ENCODE peak calls at places on chromosomes 4 and X, in ten cellular contexts. D, L, C, M, X, O, T, Z, S and B are unnamed samples.

GRCh38 chr4:81196126-81196650 is 18.8 kb downstream of the PRKG2 start:
- DNase-seq in T (no peak), M (no peak), S (no peak), Z (no peak), O (no peak), L (no peak), X (no peak), C (peak; percentile 72), D (no peak), B (no peak)

GRCh38 chr4:155879767-155880166 is 13.7 kb upstream of the ASIC5 start:
- DNase-seq in S (no peak), O (no peak), Z (no peak), T (no peak), M (no peak), X (no peak), D (no peak), L (no peak), C (no peak), B (no peak)

GRCh38 chrX:6810796-6811195 is 275.9 kb upstream of the VCX3A start:
- DNase-seq in M (no peak), X (peak; percentile 8), S (no peak), T (no peak), D (no peak), Z (no peak), L (no peak), C (no peak), O (no peak), B (no peak)

GRCh38 chr4:122701965-122702364 is 30.5 kb upstream of the BBS12 start:
- DNase-seq in M (no peak), L (no peak), T (no peak), D (no peak), X (no peak), Z (no peak), O (no peak), S (no peak), C (no peak), B (no peak)

GRCh38 chr4:35725131-35725530 is 519.2 kb downstream of the ARAP2 start:
- DNase-seq in S (no peak), L (no peak), C (peak; percentile 24), X (no peak), D (no peak), O (no peak), Z (peak; percentile 13), T (no peak), M (peak; percentile 31), B (no peak)

GRCh38 chrX:34493086-34493485 is 164.0 kb downstream of the TMEM47 start:
- DNase-seq in S (no peak), X (no peak), T (no peak), D (no peak), Z (no peak), C (no peak), L (no peak), O (no peak), M (no peak), B (no peak)

GRCh38 chr4:122259849-122260248 is 107.7 kb downstream of the BLTP1 start:
- DNase-seq in X (no peak), Z (no peak), L (no peak), C (peak; percentile 45), O (no peak), T (no peak), M (no peak), D (no peak), S (no peak), B (no peak)

GRCh38 chr4:150302553-150302952 is 224.3 kb downstream of the DCLK2 start:
- DNase-seq in X (peak; percentile 96), S (no peak), L (no peak), D (peak; percentile 37), T (no peak), M (no peak), Z (no peak), O (no peak), C (peak; percentile 85), B (peak; percentile 91)

GRCh38 chr4:181008164-181008563 is 1235.0 kb upstream of the TENM3 start:
- DNase-seq in X (peak; percentile 65), M (no peak), T (no peak), C (no peak), D (no peak), O (no peak), L (no peak), Z (no peak), S (no peak), B (no peak)

GRCh38 chrX:18973527-18974192 is 10.3 kb downstream of the PHKA2 start:
- DNase-seq in X (no peak), Z (no peak), O (no peak), L (no peak), S (no peak), C (no peak), M (no peak), T (no peak), D (no peak), B (no peak)

GRCh38 chr4:25376754-25377571 is at the start of gene ANAPC4:
- DNase-seq in O (peak; percentile 97), M (peak; percentile 98), S (peak; percentile 60), D (peak; percentile 93), Z (peak; percentile 99), X (peak; percentile 95), C (peak; percentile 94), L (peak; percentile 96), T (peak; percentile 99), B (peak; percentile 75)
- TF ChIP-seq CTCF in O (no peak), M (no peak), S (no peak), D (no peak), Z (no peak), X (no peak), C (no peak), L (no peak), T (peak; percentile 7), B (no peak)

DNA sequence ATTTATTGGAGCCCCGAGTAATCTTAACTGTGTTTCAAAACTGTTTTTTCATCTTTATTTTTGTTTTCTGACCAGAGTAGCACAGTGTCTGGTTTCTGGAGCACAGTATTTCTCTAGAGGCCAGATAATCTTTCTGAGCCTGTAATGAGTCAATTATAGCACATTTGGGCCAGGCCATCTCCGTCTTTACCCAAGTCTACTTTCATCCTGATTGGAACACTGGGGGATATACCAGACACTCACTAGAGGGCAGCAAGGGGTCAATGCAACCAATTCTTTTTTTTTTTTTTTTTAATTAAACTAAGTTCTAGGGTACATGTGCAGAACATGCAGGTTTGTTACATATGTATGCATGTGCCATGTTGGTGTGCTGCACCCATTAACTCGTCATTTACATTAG is 282.0 kb downstream of the ARHGAP24 start:
- DNase-seq in O (no peak), M (peak; percentile 33), S (no peak), C (peak; percentile 38), Z (peak; percentile 16), L (no peak), D (no peak), T (peak; percentile 17), X (peak; percentile 45), B (no peak)
- TF ChIP-seq CTCF in O (peak; percentile 54), M (peak; percentile 62), S (peak; percentile 51), C (peak; percentile 36), Z (no peak), L (peak; percentile 16), D (no peak), T (peak; percentile 34), X (peak; percentile 67), B (peak; percentile 58)

DNA sequence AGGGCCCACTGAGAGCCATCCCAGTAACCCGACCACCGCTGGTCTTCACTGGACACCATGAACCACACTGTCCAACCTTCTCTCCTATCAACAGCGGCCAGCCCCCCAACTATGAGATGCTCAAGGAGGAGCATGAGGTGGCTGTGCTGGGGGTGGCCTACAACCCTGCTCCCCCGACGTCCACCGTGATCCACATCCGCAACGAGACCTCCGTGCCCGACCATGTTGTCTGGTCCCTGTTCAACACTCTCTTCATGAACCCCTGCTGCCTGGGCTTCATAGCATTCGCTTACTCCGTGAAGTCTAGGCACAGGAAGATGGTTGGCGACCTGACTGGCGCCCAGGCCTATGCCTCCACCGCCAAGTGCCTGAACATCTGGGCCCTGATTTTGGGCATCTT is 423.8 kb upstream of the EPHA5 start:
- DNase-seq in L (no peak), C (no peak), D (no peak), M (no peak), O (no peak), Z (no peak), X (no peak), T (no peak), S (no peak), B (no peak)
- TF ChIP-seq CTCF in L (no peak), C (no peak), D (no peak), M (no peak), O (no peak), Z (no peak), X (no peak), T (no peak), S (no peak), B (no peak)

GRCh38 chr4:53709693-53710092 is 118.4 kb upstream of the LNX1 start:
- DNase-seq in T (no peak), X (no peak), M (no peak), L (no peak), D (no peak), Z (no peak), S (no peak), C (no peak), O (no peak), B (no peak)
- TF ChIP-seq CTCF in T (no peak), X (peak; percentile 30), M (peak; percentile 35), L (no peak), D (no peak), Z (no peak), S (no peak), C (no peak), O (no peak), B (no peak)